ENCODE peak calls at places on chromosomes 7 and 10, in nine cellular contexts. Z is BE2C; V is AG10803; C is effector memory CD4-positive, alpha-beta T cell; K is GM23338; I is lower leg skin; A is AG04449; U is CD8-positive, alpha-beta T cell; N is astrocyte of the cerebellum. F is an unnamed sample.

GRCh38 chr10:132914732-132915131 is 27.6 kb downstream of the CFAP46 start:
- DNase-seq in Z (no peak), V (no peak), C (no peak), U (no peak), N (no peak), K (no peak), A (no peak), I (no peak), F (no peak)

GRCh38 chr10:18474111-18474455 is 177.3 kb downstream of the NSUN6 start:
- DNase-seq in K (no peak), A (no peak), N (no peak), I (no peak), C (no peak), U (no peak), Z (no peak), V (no peak), F (no peak)

GRCh38 chr10:43420369-43421200 is 11.6 kb upstream of the HNRNPF start:
- DNase-seq in Z (peak), A (no peak), C (peak), K (peak), I (peak), N (no peak), V (peak), U (peak), F (peak)

GRCh38 chr7:84822941-84823510 is 363.8 kb downstream of the SEMA3D start:
- DNase-seq in U (no peak), Z (no peak), K (no peak), I (no peak), N (no peak), V (no peak), A (no peak), C (no peak), F (no peak)

GRCh38 chr7:47720141-47720906 is 138.4 kb upstream of the TNS3 start:
- DNase-seq in C (no peak), U (no peak), Z (peak), I (peak), A (no peak), N (peak), K (no peak), V (peak), F (peak)

GRCh38 chr7:47394216-47394615 is 187.7 kb downstream of the TNS3 start:
- DNase-seq in A (no peak), I (no peak), U (no peak), N (no peak), C (no peak), V (no peak), K (no peak), Z (no peak), F (no peak)

GRCh38 chr7:80659120-80660055 is 20.9 kb downstream of the CD36 start:
- DNase-seq in I (no peak), V (peak), U (no peak), N (peak), A (no peak), K (peak), Z (no peak), C (no peak), F (no peak)

GRCh38 chr10:24428410-24428782 is 219.5 kb downstream of the KIAA1217 start:
- DNase-seq in V (peak), U (no peak), A (no peak), N (no peak), Z (no peak), C (no peak), I (no peak), K (no peak), F (no peak)

GRCh38 chr7:50679218-50680007 is 103.3 kb downstream of the GRB10 start:
- DNase-seq in A (no peak), I (no peak), K (peak), U (no peak), Z (no peak), N (no peak), C (no peak), V (peak), F (peak)

GRCh38 chr7:151940048-151940845 is 16.0 kb upstream of the GALNTL5 start:
- DNase-seq in A (peak), K (no peak), V (peak), N (peak), C (no peak), U (no peak), Z (peak), I (no peak), F (peak)

GRCh38 chr10:930415-931325 is 835 bp downstream of the LARP4B start:
- DNase-seq in N (no peak), Z (peak), C (no peak), K (peak), U (no peak), A (peak), V (peak), I (no peak), F (no peak)

GRCh38 chr7:41873781-41874180 is 170.9 kb upstream of the INHBA start:
- DNase-seq in I (no peak), U (no peak), A (no peak), C (no peak), N (no peak), Z (no peak), K (no peak), V (peak), F (no peak)

GRCh38 chr7:1922071-1922869 is 252.2 kb downstream of the ELFN1 start:
- DNase-seq in K (no peak), I (no peak), U (no peak), N (no peak), A (no peak), Z (peak), V (peak), C (no peak), F (peak)

GRCh38 chr10:97687785-97688781 is 1.0 kb upstream of the AVPI1 start:
- DNase-seq in N (no peak), Z (no peak), V (peak), U (no peak), A (peak), I (peak), K (peak), C (no peak), F (no peak)

GRCh38 chr7:71343039-71343438 is 211.1 kb downstream of the GALNT17 start:
- DNase-seq in U (no peak), C (no peak), K (no peak), A (no peak), V (no peak), Z (no peak), N (no peak), I (no peak), F (no peak)

GRCh38 chr10:51103818-51104217 is 29.5 kb downstream of the PRKG1 start:
- DNase-seq in U (no peak), A (no peak), Z (no peak), C (no peak), N (no peak), V (no peak), I (no peak), K (no peak), F (no peak)

GRCh38 chr10:43203491-43204393 is 63.1 kb downstream of the RASGEF1A start:
- DNase-seq in V (no peak), C (no peak), U (no peak), K (peak), I (no peak), N (no peak), Z (peak), A (no peak), F (no peak)

GRCh38 chr7:113730309-113730955 is 188.4 kb downstream of the PPP1R3A start:
- DNase-seq in N (peak), C (no peak), U (no peak), Z (no peak), K (no peak), I (no peak), A (peak), V (peak), F (no peak)

GRCh38 chr10:10786334-10787090 is 231.2 kb upstream of the CELF2 start:
- DNase-seq in A (no peak), Z (no peak), V (peak), C (no peak), U (no peak), N (no peak), K (no peak), I (no peak), F (no peak)

GRCh38 chr7:13991791-13992620 is 2.5 kb upstream of the ETV1 start:
- DNase-seq in K (no peak), U (no peak), Z (no peak), N (no peak), C (no peak), V (no peak), I (no peak), A (no peak), F (no peak)

GRCh38 chr7:120033114-120033513 is 239.9 kb upstream of the KCND2 start:
- DNase-seq in N (no peak), I (no peak), Z (no peak), C (no peak), V (no peak), K (peak), A (no peak), U (no peak), F (no peak)

GRCh38 chr7:95501261-95501816 is 15.6 kb downstream of the ASB4 start:
- DNase-seq in A (no peak), Z (no peak), N (no peak), K (peak), C (no peak), V (no peak), U (no peak), I (no peak), F (no peak)

GRCh38 chr10:13496931-13497330 is 31.9 kb downstream of the BEND7 start:
- DNase-seq in C (no peak), I (no peak), A (no peak), V (no peak), N (no peak), U (no peak), Z (no peak), K (no peak), F (no peak)
- H3K4me3 ChIP-seq in C (no peak), I (no peak), A (no peak), V (no peak), N (no peak), U (no peak), Z (no peak), K (no peak), F (no peak)

GRCh38 chr10:78656397-78656796 is 412.4 kb upstream of the ZMIZ1 start:
- DNase-seq in I (no peak), A (no peak), C (no peak), K (no peak), V (no peak), U (no peak), N (no peak), Z (peak), F (no peak)
- H3K4me3 ChIP-seq in I (no peak), A (no peak), C (no peak), K (no peak), V (no peak), U (no peak), N (no peak), Z (peak), F (no peak)

GRCh38 chr7:22210355-22210754 is 146.6 kb downstream of the RAPGEF5 start:
- DNase-seq in K (no peak), I (no peak), A (no peak), N (no peak), Z (no peak), V (no peak), U (no peak), C (no peak), F (no peak)
- H3K4me3 ChIP-seq in K (no peak), I (no peak), A (no peak), N (no peak), Z (no peak), V (no peak), U (no peak), C (no peak), F (no peak)

GRCh38 chr7:52500796-52501195 is 534.6 kb upstream of the POM121L12 start:
- DNase-seq in C (no peak), V (no peak), I (no peak), U (no peak), K (no peak), Z (peak), A (no peak), N (no peak), F (no peak)
- H3K4me3 ChIP-seq in C (no peak), V (no peak), I (no peak), U (no peak), K (no peak), Z (peak), A (no peak), N (no peak), F (no peak)